ENCODE peak calls at places on chromosomes 13 and 19, in five cellular contexts. W is CD8-positive, alpha-beta T cell; V is thoracic aorta; N is BJ; O is dorsolateral prefrontal cortex. X is an unnamed sample.

GRCh38 chr19:12769689-12770088 is 5.7 kb downstream of the HOOK2 start:
- DNase-seq in N (no peak), V (no peak), O (no peak), W (no peak), X (no peak)

GRCh38 chr19:38679839-38680238 is 32.4 kb downstream of the ACTN4 start:
- DNase-seq in N (no peak), W (no peak), V (no peak), O (no peak), X (no peak)

GRCh38 chr13:62113145-62113544 is 697.5 kb upstream of the PCDH20 start:
- DNase-seq in N (no peak), V (no peak), W (no peak), O (no peak), X (no peak)

GRCh38 chr19:10152100-10152499 is 32.4 kb upstream of the EIF3G start:
- DNase-seq in W (no peak), N (no peak), V (no peak), O (no peak), X (no peak)

GRCh38 chr13:33015791-33016323 is 366 bp upstream of the KL start:
- DNase-seq in O (no peak), V (no peak), W (no peak), N (no peak), X (no peak)

GRCh38 chr13:57632276-57633140 is 964 bp downstream of the PCDH17 start:
- DNase-seq in O (no peak), V (no peak), N (no peak), W (no peak), X (no peak)

GRCh38 chr13:85148009-85148408 is 651.2 kb downstream of the SLITRK6 start:
- DNase-seq in V (no peak), O (no peak), W (no peak), N (no peak), X (no peak)

GRCh38 chr19:33601583-33601982 is 20.2 kb upstream of the CHST8 start:
- DNase-seq in N (no peak), O (no peak), V (no peak), W (no peak), X (no peak)

GRCh38 chr13:19586904-19587634 is 25.7 kb upstream of the TPTE2 start:
- DNase-seq in W (peak), O (no peak), V (no peak), N (peak), X (no peak)

GRCh38 chr19:6499052-6499790 is 2.9 kb downstream of the TUBB4A start:
- DNase-seq in O (no peak), V (no peak), N (no peak), W (no peak), X (no peak)

GRCh38 chr13:95260031-95260525 is 41.2 kb downstream of the ABCC4 start:
- DNase-seq in N (no peak), V (no peak), W (no peak), O (no peak), X (no peak)

GRCh38 chr13:76991432-76991795 is 467 bp upstream of the CLN5 start:
- DNase-seq in O (no peak), W (peak), V (peak), N (no peak), X (no peak)

GRCh38 chr13:52955505-52955904 is 73.1 kb upstream of the OLFM4 start:
- DNase-seq in W (no peak), O (no peak), V (no peak), N (no peak), X (no peak)

GRCh38 chr13:106354961-106355360 is 180.5 kb downstream of the EFNB2 start:
- DNase-seq in W (no peak), V (no peak), N (no peak), O (no peak), X (no peak)

GRCh38 chr19:48735031-48735615 is 5.3 kb downstream of the RASIP1 start:
- DNase-seq in N (no peak), V (no peak), O (no peak), W (no peak), X (no peak)

GRCh38 chr13:41696163-41697003 is 239.0 kb downstream of the RGCC start:
- DNase-seq in O (no peak), N (peak), W (no peak), V (no peak), X (peak)

GRCh38 chr19:3513198-3514140 is 7.4 kb downstream of the FZR1 start:
- DNase-seq in W (no peak), V (no peak), O (no peak), N (no peak), X (no peak)

GRCh38 chr13:31950121-31950810 is 81.3 kb upstream of the FRY start:
- DNase-seq in W (no peak), V (no peak), N (no peak), O (no peak), X (no peak)

GRCh38 chr13:110258876-110259631 is 47.9 kb downstream of the COL4A1 start:
- DNase-seq in V (no peak), W (no peak), O (no peak), N (no peak), X (no peak)

GRCh38 chr19:29006057-29006735 is 206.8 kb downstream of the UQCRFS1 start:
- DNase-seq in W (no peak), V (no peak), O (no peak), N (peak), X (no peak)

GRCh38 chr13:51590231-51590630 is 6.0 kb downstream of the WDFY2 start:
- DNase-seq in V (no peak), N (no peak), O (no peak), W (no peak), X (no peak)

GRCh38 chr13:34357435-34358232 is 539.7 kb downstream of the RFC3 start:
- DNase-seq in W (no peak), O (no peak), N (no peak), V (no peak), X (peak)
- TF ChIP-seq CTCF in W (no peak), O (no peak), N (no peak), V (no peak), X (no peak)

GRCh38 chr13:49113526-49114286 is 106.4 kb upstream of the MLNR start:
- DNase-seq in W (no peak), O (no peak), V (no peak), N (no peak), X (no peak)
- H3K4me3 ChIP-seq in W (no peak), O (no peak), V (no peak), N (no peak), X (peak)

GRCh38 chr19:56751078-56751489 is 79.5 kb upstream of the ZNF835 start:
- DNase-seq in V (no peak), O (peak), W (no peak), N (no peak), X (no peak)

GRCh38 chr19:56746367-56746766 is 74.8 kb upstream of the ZNF835 start:
- DNase-seq in W (no peak), N (no peak), O (no peak), V (no peak), X (no peak)

GRCh38 chr19:56750658-56751057 is 79.1 kb upstream of the ZNF835 start:
- DNase-seq in W (no peak), O (no peak), N (no peak), V (no peak), X (no peak)

GRCh38 chr19:56748443-56748842 is 76.9 kb upstream of the ZNF835 start:
- DNase-seq in W (no peak), N (no peak), O (no peak), V (no peak), X (no peak)
- TF ChIP-seq CTCF in W (no peak), N (no peak), O (peak), V (peak), X (peak)

DNA sequence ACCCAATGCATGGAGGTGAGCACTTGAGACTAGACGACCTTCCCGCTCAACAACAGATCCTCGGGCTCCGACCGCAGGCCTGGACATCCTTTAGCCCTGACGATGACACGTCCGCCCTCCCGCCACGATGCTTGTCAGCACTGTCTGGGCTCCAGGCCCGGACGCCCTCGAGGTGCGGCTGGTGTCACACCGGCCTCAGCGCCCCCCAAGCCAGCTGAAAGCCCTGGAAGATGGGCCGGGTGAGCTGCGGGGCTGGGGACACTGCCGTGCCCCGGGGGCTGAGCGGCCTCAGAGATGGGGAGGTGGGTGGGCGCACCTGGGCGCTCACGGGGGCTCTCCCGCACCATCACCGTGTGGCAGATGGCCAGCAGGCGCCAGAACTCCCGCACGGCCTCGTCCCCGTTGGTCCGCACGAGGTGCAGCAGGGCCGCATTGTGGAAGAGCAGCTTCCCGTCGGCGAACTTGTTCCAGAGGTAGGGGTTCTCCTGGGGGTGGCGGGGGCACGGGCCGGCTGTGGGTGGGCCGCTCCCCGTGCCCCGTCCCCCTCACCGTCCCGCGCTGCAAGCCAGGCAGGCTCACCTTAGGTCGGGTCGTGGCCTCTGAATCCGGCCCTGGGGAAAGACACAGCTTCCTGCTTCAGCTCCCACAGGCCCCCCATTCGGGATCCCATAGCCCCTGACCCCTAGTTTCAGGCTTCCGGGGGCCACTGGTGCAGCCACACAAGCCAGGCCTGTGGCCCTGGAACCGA is 15.5 kb downstream of the ATP8B3 start:
- DNase-seq in O (no peak), V (no peak), N (no peak), W (no peak), X (no peak)
- H3K4me3 ChIP-seq in O (peak), V (no peak), N (no peak), W (no peak), X (no peak)

DNA sequence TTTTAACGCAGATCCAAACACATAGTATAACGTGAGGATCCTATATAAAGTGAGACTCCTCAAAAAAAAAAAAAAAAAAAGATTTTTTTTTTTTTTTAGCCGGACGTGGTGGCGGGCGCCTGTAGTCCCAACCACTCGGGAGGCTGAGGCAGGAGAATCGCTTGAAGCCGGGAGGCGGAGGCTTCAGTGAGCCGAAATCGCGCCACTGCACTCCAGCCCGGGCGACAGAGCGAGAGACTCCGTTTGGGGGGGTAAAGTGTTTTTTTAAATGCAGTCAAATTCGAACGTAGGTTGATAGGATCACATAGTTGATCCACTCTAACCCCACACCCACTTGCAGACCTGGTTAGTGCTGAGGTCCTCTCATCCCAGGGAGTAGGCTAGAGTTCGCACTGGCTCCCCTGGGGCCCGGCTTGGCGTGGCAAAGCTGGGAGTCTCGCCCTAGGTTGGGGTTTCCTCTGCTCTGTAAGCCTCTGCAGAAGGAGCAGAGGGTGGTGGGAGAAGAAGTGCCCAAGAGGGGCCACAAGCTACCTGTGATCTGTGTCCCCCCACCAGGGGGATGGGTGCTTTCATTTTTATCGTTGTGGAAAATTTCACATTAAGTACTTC is 6.5 kb downstream of the RNF225 start:
- DNase-seq in N (no peak), V (no peak), W (no peak), O (no peak), X (no peak)
- TF ChIP-seq CTCF in N (no peak), V (no peak), W (no peak), O (no peak), X (no peak)

DNA sequence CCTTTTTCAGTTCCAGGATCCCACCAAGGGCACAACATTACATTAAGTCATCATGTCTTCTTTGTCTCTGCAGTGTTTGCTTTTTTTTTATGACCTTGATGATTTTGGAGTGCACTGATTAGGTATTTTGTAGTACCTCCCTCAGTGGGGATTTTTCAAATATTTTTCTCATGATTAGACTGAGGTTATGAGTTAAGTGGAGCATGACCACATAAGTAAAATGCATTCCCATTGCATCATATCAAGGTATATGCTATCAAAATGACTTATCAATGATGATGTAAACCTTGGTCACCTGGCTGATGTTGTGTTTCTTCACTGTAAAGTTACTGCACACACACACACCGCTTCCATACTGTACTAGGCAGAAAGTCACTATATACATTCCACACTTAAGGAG is 96.7 kb upstream of the TRPC4 start:
- DNase-seq in N (no peak), W (no peak), O (no peak), V (no peak), X (no peak)
- H3K4me3 ChIP-seq in N (no peak), W (no peak), O (no peak), V (no peak), X (no peak)

GRCh38 chr19:47510516-47511127 is 4.2 kb downstream of the NAPA start:
- DNase-seq in O (no peak), W (no peak), N (no peak), V (no peak), X (no peak)
- TF ChIP-seq CTCF in O (no peak), W (no peak), N (no peak), V (no peak), X (no peak)

GRCh38 chr13:67369895-67370660 is 139.9 kb upstream of the PCDH9 start:
- DNase-seq in O (no peak), V (no peak), W (no peak), N (peak), X (peak)

GRCh38 chr13:67372868-67373464 is 142.8 kb upstream of the PCDH9 start:
- DNase-seq in V (no peak), O (no peak), W (no peak), N (no peak), X (no peak)

GRCh38 chr13:67366533-67366932 is 136.4 kb upstream of the PCDH9 start:
- DNase-seq in O (no peak), W (no peak), N (no peak), V (no peak), X (no peak)

DNA sequence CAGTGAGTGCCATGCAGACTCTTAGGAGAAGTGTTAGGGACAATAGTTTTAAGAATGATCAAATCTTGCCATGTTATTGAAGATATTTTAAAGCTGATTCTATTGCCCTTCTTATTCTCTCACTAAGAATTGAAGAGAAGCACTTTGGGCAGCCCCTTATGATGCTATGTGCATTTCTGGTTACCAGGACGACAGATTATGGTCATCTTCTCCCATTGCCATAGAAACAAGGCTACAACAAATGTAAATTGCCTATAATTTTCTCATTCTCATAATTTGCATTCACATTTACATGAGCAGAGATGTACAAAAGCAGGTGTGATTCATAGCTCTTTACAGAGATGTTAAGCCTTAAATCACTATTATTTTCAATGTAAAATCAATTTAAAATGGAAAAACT is 137.2 kb upstream of the PCDH9 start:
- DNase-seq in V (no peak), N (no peak), O (no peak), W (no peak), X (no peak)
- H3K4me3 ChIP-seq in V (no peak), N (no peak), O (no peak), W (no peak), X (no peak)

X was measured in epithelial cell of proximal tubule.